ENCODE peak calls at places on chromosomes 2 and 18, in five cellular contexts. Q, T, G, A and J are unnamed samples.

GRCh38 chr2:191696001-191696400 is 18.1 kb downstream of the NABP1 start:
- DNase-seq in Q (no peak), T (peak), G (no peak), A (no peak), J (peak)

GRCh38 chr18:31490838-31491237 is 7.1 kb upstream of the DSG2 start:
- DNase-seq in Q (no peak), T (no peak), G (no peak), A (no peak), J (no peak)

GRCh38 chr2:28543316-28544068 is 47.6 kb downstream of the PLB1 start:
- DNase-seq in Q (peak), T (no peak), G (no peak), A (no peak), J (no peak)

GRCh38 chr2:212494413-212495020 is 44.1 kb downstream of the ERBB4 start:
- DNase-seq in Q (no peak), T (no peak), G (no peak), A (no peak), J (no peak)

GRCh38 chr18:9996104-9996503 is 82.3 kb downstream of the VAPA start:
- DNase-seq in Q (no peak), T (no peak), G (no peak), A (no peak), J (no peak)

GRCh38 chr2:130884503-130884902 is 47.8 kb downstream of the ARHGEF4 start:
- DNase-seq in Q (no peak), T (no peak), G (no peak), A (no peak), J (no peak)

GRCh38 chr2:96084006-96084857 is 32.1 kb downstream of the ADRA2B start:
- DNase-seq in Q (peak), T (no peak), G (no peak), A (no peak), J (no peak)

GRCh38 chr2:61356958-61357350 is 113.9 kb downstream of the USP34 start:
- DNase-seq in Q (no peak), T (no peak), G (no peak), A (no peak), J (no peak)

GRCh38 chr2:36356990-36357505 is 1.5 kb downstream of the CRIM1 start:
- DNase-seq in Q (no peak), T (no peak), G (no peak), A (no peak), J (no peak)

GRCh38 chr2:20573611-20574422 is 77.1 kb downstream of the HS1BP3 start:
- DNase-seq in Q (no peak), T (no peak), G (peak), A (no peak), J (peak)

GRCh38 chr2:28185153-28185552 is 207.5 kb upstream of the FOSL2 start:
- DNase-seq in Q (no peak), T (no peak), G (no peak), A (no peak), J (no peak)

GRCh38 chr18:12336887-12337286 is 28.8 kb downstream of the TUBB6 start:
- DNase-seq in Q (no peak), T (no peak), G (no peak), A (no peak), J (no peak)

GRCh38 chr2:240140920-240141319 is 462 bp upstream of the OTOS start:
- DNase-seq in Q (peak), T (no peak), G (no peak), A (no peak), J (no peak)

GRCh38 chr2:196487426-196487825 is 152.1 kb upstream of the CCDC150 start:
- DNase-seq in Q (no peak), T (no peak), G (no peak), A (no peak), J (no peak)